ENCODE peak calls at places on chromosome 11, in nine cellular contexts. V is AG08396; I is astrocyte of the cerebellum; W is A172; F is hippocampal formation; G is fibroblast of the conjunctiva; X is activated naive CD4-positive, alpha-beta T cell treated with anti-CD3 and anti-CD28 coated beads for 36 hours; U is tibial nerve; A is AML-193. P is an unnamed sample.
A peak's percentile ranks its signal among the peaks of the same experiment; 100 is the strongest.

GRCh38 chr11:2789331-2789730 is 89.5 kb upstream of the KCNQ1OT1 start:
- DNase-seq in F (no peak), I (no peak), U (peak; percentile 1), W (no peak), A (no peak), X (peak; percentile 2), V (no peak), G (no peak), P (no peak)

GRCh38 chr11:134289789-134290188 is 13.6 kb downstream of the GLB1L3 start:
- DNase-seq in F (no peak), V (no peak), A (no peak), U (no peak), G (no peak), I (no peak), W (no peak), X (no peak), P (no peak)

GRCh38 chr11:70567680-70568503 is 169.6 kb downstream of the CTTN start:
- DNase-seq in G (no peak), U (peak; percentile 27), X (no peak), W (peak; percentile 66), F (no peak), V (peak; percentile 70), A (no peak), I (no peak), P (no peak)

GRCh38 chr11:114448749-114449484 is 9.7 kb downstream of the REXO2 start:
- DNase-seq in G (no peak), A (no peak), U (no peak), W (no peak), F (no peak), V (peak; percentile 6), X (no peak), I (no peak), P (peak; percentile 17)

GRCh38 chr11:6303657-6304056 is 16.6 kb downstream of the CAVIN3 start:
- DNase-seq in V (no peak), W (no peak), G (no peak), F (no peak), U (no peak), X (no peak), A (no peak), I (no peak), P (no peak)

GRCh38 chr11:783581-784015 is 6.3 kb downstream of the CEND1 start:
- DNase-seq in G (peak; percentile 88), X (no peak), U (peak; percentile 52), F (peak; percentile 76), A (no peak), W (no peak), V (peak; percentile 88), I (peak; percentile 60), P (peak; percentile 84)

GRCh38 chr11:134382830-134383229 is 29.2 kb downstream of the B3GAT1 start:
- DNase-seq in I (no peak), A (no peak), U (no peak), G (no peak), F (no peak), V (no peak), X (no peak), W (no peak), P (no peak)

GRCh38 chr11:16784097-16784496 is 45.6 kb downstream of the C11orf58 start:
- DNase-seq in F (no peak), V (no peak), W (no peak), I (no peak), G (no peak), A (no peak), X (no peak), U (no peak), P (no peak)

GRCh38 chr11:96075532-96075959 is 151.6 kb upstream of the MTMR2 start:
- DNase-seq in X (peak; percentile 63), W (no peak), U (no peak), F (no peak), A (no peak), V (no peak), G (no peak), I (peak; percentile 32), P (no peak)

GRCh38 chr11:119726585-119727522 is 2.1 kb downstream of the NECTIN1 start:
- DNase-seq in W (no peak), A (no peak), G (no peak), F (no peak), I (no peak), U (no peak), V (no peak), X (no peak), P (no peak)

P was measured in skeletal muscle cell.